ENCODE peak calls at places on chromosomes 7 and 10, in four cellular contexts. G is K562, J is A549, E is HepG2. U is an unnamed sample.

GRCh38 chr7:18212788-18213187 is 185.1 kb upstream of the PRPS1L1 start:
- DNase-seq in G (no peak), E (no peak), J (no peak), U (no peak)

GRCh38 chr10:93458821-93459257 is 23.3 kb downstream of the MYOF start:
- DNase-seq in J (peak; percentile 91), E (peak; percentile 55), G (no peak), U (no peak)

GRCh38 chr10:103053659-103054581 is 135.8 kb downstream of the CNNM2 start:
- DNase-seq in J (peak; percentile 59), E (peak; percentile 96), G (peak; percentile 45), U (peak; percentile 60)

GRCh38 chr7:64630496-64630895 is 35.4 kb upstream of the ZNF107 start:
- DNase-seq in E (peak; percentile 80), J (no peak), G (peak; percentile 38), U (no peak)

GRCh38 chr10:3935141-3935540 is 150.1 kb upstream of the KLF6 start:
- DNase-seq in J (no peak), G (no peak), E (no peak), U (no peak)

GRCh38 chr7:30750574-30751256 is 1.2 kb upstream of the INMT start:
- DNase-seq in E (no peak), G (no peak), J (no peak), U (no peak)

GRCh38 chr7:142854505-142855400 is at the start of gene EPHB6:
- DNase-seq in E (no peak), J (peak; percentile 33), G (peak; percentile 96), U (no peak)

GRCh38 chr7:24340727-24341126 is 56.7 kb downstream of the NPY start:
- DNase-seq in E (no peak), J (no peak), G (no peak), U (no peak)

GRCh38 chr7:105992888-105993287 is 29.8 kb downstream of the CDHR3 start:
- DNase-seq in G (no peak), E (no peak), J (no peak), U (no peak)

GRCh38 chr10:84205049-84205852 is 10.9 kb downstream of the CDHR1 start:
- DNase-seq in E (peak; percentile 38), J (peak; percentile 62), G (peak; percentile 79), U (peak; percentile 89)

GRCh38 chr10:80536361-80536835 is 1.3 kb upstream of the SH2D4B start:
- DNase-seq in G (no peak), E (no peak), J (no peak), U (no peak)

GRCh38 chr7:44313621-44314031 is 11.8 kb downstream of the CAMK2B start:
- DNase-seq in G (no peak), E (no peak), J (no peak), U (no peak)

GRCh38 chr7:51351661-51352060 is 35.1 kb upstream of the COBL start:
- DNase-seq in J (no peak), G (no peak), E (no peak), U (no peak)

GRCh38 chr7:36313607-36314006 is 76.1 kb upstream of the ANLN start:
- DNase-seq in J (no peak), E (no peak), G (no peak), U (no peak)

GRCh38 chr7:13057462-13058200 is 370.2 kb downstream of the ARL4A start:
- DNase-seq in E (no peak), J (no peak), G (no peak), U (no peak)

GRCh38 chr10:60208676-60209269 is 180.9 kb downstream of the ANK3 start:
- DNase-seq in G (peak; percentile 23), J (no peak), E (peak; percentile 18), U (no peak)

GRCh38 chr7:94423116-94423515 is 28.4 kb downstream of the COL1A2 start:
- DNase-seq in J (no peak), G (no peak), E (no peak), U (no peak)
- TF ChIP-seq PHF8 in J (no peak), G (no peak), E (no peak), U (no peak)

DNA sequence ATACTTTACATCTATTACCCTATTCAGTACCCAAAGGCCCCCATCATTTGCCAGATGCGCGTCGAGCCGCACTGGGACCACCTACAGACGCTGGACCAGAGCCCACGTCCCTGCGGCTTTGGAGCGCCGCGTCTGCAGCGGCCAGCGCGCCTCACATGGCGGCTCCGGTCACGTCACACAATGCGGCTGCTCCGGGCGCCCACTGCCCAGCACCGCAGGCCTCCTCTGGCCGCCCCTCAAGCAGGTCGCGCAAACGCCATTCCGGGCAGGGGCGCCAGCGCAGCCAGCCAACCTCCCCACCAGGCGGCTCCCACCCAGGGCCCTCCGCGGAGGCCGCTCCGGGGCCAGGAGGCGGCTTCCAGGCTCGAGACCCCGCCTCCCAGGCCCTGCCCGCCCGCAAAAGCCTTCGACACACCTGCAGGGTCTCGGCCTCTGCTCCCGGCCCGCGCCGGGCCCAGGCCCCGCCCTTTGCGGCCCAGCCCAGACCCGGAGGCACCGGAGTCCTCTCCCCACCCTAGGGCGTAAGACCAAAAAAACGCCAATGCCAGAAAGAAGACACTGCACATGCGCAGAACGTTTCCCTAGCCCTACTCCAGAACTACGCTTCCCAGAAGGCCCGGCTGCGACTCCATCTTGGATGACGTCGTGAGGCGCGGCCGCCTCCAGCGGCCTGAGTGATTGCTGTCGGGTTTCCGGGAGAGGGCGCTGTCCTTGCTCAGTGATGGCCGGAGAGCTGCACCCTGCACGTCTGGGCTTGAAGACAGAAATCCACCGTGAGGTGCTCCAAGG is at the start of gene ZNF25:
- DNase-seq in J (peak; percentile 94), E (peak; percentile 99), G (peak; percentile 95), U (peak; percentile 97)
- TF ChIP-seq POLR2A in J (peak; percentile 83), E (peak; percentile 77), G (peak; percentile 86), U (peak; percentile 77)

GRCh38 chr7:107068156-107068555 is 23.7 kb downstream of the PRKAR2B start:
- DNase-seq in G (no peak), J (no peak), E (no peak), U (no peak)
- TF ChIP-seq PHF8 in G (no peak), J (no peak), E (no peak), U (no peak)

GRCh38 chr10:21175797-21176196 is 278.7 kb upstream of the NEBL start:
- DNase-seq in E (no peak), G (no peak), J (no peak), U (no peak)

GRCh38 chr10:21174670-21175495 is 277.8 kb upstream of the NEBL start:
- DNase-seq in E (no peak), J (no peak), G (peak; percentile 32), U (no peak)

GRCh38 chr10:21173433-21173963 is 276.4 kb upstream of the NEBL start:
- DNase-seq in E (no peak), J (no peak), G (no peak), U (no peak)

GRCh38 chr10:21172774-21173432 is 275.8 kb upstream of the NEBL start:
- DNase-seq in J (peak; percentile 38), G (no peak), E (no peak), U (no peak)

GRCh38 chr10:21173964-21174669 is 277.0 kb upstream of the NEBL start:
- DNase-seq in J (peak; percentile 66), G (peak; percentile 59), E (no peak), U (no peak)
- TF ChIP-seq POLR2A in J (peak; percentile 10), G (no peak), E (no peak), U (no peak)

GRCh38 chr7:91718071-91718470 is 162.4 kb downstream of the MTERF1 start:
- DNase-seq in G (no peak), J (no peak), E (no peak), U (no peak)

GRCh38 chr7:91710896-91711295 is 169.6 kb downstream of the MTERF1 start:
- DNase-seq in E (no peak), J (no peak), G (no peak), U (no peak)

GRCh38 chr7:91719008-91719407 is 161.5 kb downstream of the MTERF1 start:
- DNase-seq in E (no peak), J (no peak), G (no peak), U (no peak)

GRCh38 chr7:91713669-91714068 is 166.8 kb downstream of the MTERF1 start:
- DNase-seq in E (no peak), J (no peak), G (no peak), U (no peak)
- TF ChIP-seq PHF8 in E (no peak), J (no peak), G (no peak), U (no peak)

GRCh38 chr7:156491435-156491834 is 149.1 kb upstream of the RNF32 start:
- DNase-seq in J (no peak), E (no peak), G (no peak), U (no peak)
- TF ChIP-seq POLR2A in J (no peak), E (no peak), G (no peak), U (no peak)

U was measured in H1.